ENCODE peak calls at places on chromosomes 2 and 18, in four cellular contexts. S is heart right ventricle, R is cardiac muscle cell, N is HCT116. Z is an unnamed sample.

GRCh38 chr2:10238991-10239485 is 63.7 kb upstream of the HPCAL1 start:
- DNase-seq in N (no peak), R (no peak), S (no peak), Z (no peak)

GRCh38 chr2:239201884-239202283 is 198.9 kb downstream of the HDAC4 start:
- DNase-seq in R (no peak), N (no peak), S (no peak), Z (no peak)

GRCh38 chr18:62485684-62486083 is 37.1 kb upstream of the ZCCHC2 start:
- DNase-seq in N (peak), R (peak), S (no peak), Z (no peak)

GRCh38 chr2:84458436-84459027 is 548 bp downstream of the SUCLG1 start:
- DNase-seq in N (no peak), S (no peak), R (peak), Z (no peak)

GRCh38 chr18:29123706-29124530 is 947.0 kb upstream of the CDH2 start:
- DNase-seq in N (no peak), R (peak), S (no peak), Z (no peak)

GRCh38 chr2:46813046-46813445 is 102.6 kb downstream of the MCFD2 start:
- DNase-seq in N (no peak), S (peak), R (peak), Z (no peak)

GRCh38 chr2:10022041-10022421 is 21.3 kb upstream of the KLF11 start:
- DNase-seq in N (no peak), R (no peak), S (no peak), Z (no peak)

GRCh38 chr2:192072778-192073177 is 122.0 kb downstream of the TMEFF2 start:
- DNase-seq in N (no peak), S (no peak), R (no peak), Z (no peak)

GRCh38 chr2:200159829-200160781 is 146.4 kb upstream of the SPATS2L start:
- DNase-seq in N (no peak), S (no peak), R (peak), Z (no peak)

GRCh38 chr2:170817247-170817998 is 736 bp downstream of the GAD1 start:
- DNase-seq in N (no peak), R (no peak), S (no peak), Z (no peak)

GRCh38 chr2:113185643-113186315 is 12.0 kb downstream of the PSD4 start:
- DNase-seq in N (no peak), R (no peak), S (peak), Z (no peak)

GRCh38 chr2:203804766-203805484 is 62.6 kb upstream of the CTLA4 start:
- DNase-seq in N (no peak), S (no peak), R (peak), Z (no peak)

GRCh38 chr2:206984206-206984605 is 44.9 kb downstream of the CPO start:
- DNase-seq in R (no peak), N (no peak), S (no peak), Z (no peak)

GRCh38 chr2:134284119-134284670 is 30.3 kb downstream of the MGAT5 start:
- DNase-seq in N (no peak), S (no peak), R (no peak), Z (no peak)

GRCh38 chr2:214004463-214004862 is 406.4 kb upstream of the VWC2L start:
- DNase-seq in S (no peak), R (no peak), N (no peak), Z (no peak)

GRCh38 chr18:49846263-49846662 is 32.9 kb upstream of the ACAA2 start:
- DNase-seq in S (no peak), R (peak), N (no peak), Z (no peak)

GRCh38 chr2:22878094-22878493 is 506.9 kb upstream of the KLHL29 start:
- DNase-seq in N (no peak), S (no peak), R (no peak), Z (no peak)

GRCh38 chr18:30328839-30329238 is 713.7 kb downstream of the DSC3 start:
- DNase-seq in R (no peak), N (peak), S (no peak), Z (no peak)

GRCh38 chr2:212549463-212549862 is 10.9 kb upstream of the ERBB4 start:
- DNase-seq in N (no peak), R (no peak), S (no peak), Z (no peak)

GRCh38 chr18:11518788-11519685 is 90.4 kb upstream of the SLC35G4 start:
- DNase-seq in R (peak), S (no peak), N (peak), Z (peak)

GRCh38 chr2:31947871-31948270 is 62.9 kb downstream of the MEMO1 start:
- DNase-seq in N (no peak), R (no peak), S (no peak), Z (no peak)

GRCh38 chr2:5895284-5895683 is 203.1 kb downstream of the SOX11 start:
- DNase-seq in S (no peak), R (no peak), N (no peak), Z (no peak)

GRCh38 chr18:48093104-48093503 is 162.6 kb upstream of the SMAD2 start:
- DNase-seq in N (no peak), R (no peak), S (no peak), Z (no peak)

GRCh38 chr2:196174424-196174823 is 3.0 kb upstream of the STK17B start:
- DNase-seq in N (no peak), R (no peak), S (no peak), Z (no peak)

GRCh38 chr2:160592401-160592800 is 98.8 kb upstream of the RBMS1 start:
- DNase-seq in R (no peak), N (no peak), S (no peak), Z (no peak)

GRCh38 chr2:52386433-52386832 is 1354.5 kb upstream of the NRXN1 start:
- DNase-seq in S (no peak), R (no peak), N (no peak), Z (no peak)

GRCh38 chr2:241984658-241985057 is 115.1 kb downstream of the RTP5 start:
- DNase-seq in N (no peak), S (no peak), R (no peak), Z (no peak)

GRCh38 chr2:64488050-64488974 is 34.4 kb downstream of the LGALSL start:
- DNase-seq in R (peak), S (peak), N (peak), Z (peak)

GRCh38 chr2:9261231-9261883 is 54.7 kb downstream of the ASAP2 start:
- DNase-seq in R (peak), S (no peak), N (no peak), Z (no peak)

DNA sequence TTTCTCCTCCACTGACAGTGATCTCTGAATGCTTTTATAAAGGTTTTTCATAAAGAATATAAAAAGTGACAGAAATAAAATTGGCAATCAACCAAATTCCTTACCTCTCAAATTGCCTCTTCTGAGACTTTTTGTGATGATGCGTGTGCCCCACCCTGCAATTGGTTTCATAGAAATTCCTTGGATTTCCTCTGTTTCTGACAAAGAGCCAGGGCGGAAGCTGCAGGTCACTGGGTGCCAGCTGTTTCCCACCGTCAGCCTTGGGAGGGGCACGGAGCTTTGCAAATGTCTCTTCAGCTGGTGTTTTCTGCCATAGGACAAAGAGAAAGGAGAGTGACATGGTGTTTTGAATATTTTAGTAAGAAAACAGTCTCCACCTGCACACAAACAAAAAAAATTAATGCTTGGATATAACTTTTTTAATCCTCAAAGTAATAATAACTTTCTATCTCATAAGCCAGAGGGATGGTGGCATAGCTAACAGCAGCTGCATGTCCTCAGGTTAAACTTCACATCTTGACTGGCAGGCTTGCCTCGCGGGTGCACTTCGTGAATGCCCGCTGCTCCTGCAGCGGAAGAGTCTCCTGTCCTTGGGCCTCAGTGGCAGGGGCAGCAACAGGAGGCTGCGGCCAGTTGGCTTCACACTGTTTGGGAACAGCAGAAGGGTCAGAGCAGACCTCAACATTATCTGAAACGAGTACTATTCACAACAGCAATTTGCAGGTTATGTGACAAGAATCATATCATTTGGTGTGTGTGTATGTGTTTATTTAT is 24.7 kb downstream of the AGAP1 start:
- DNase-seq in S (no peak), N (no peak), R (peak), Z (no peak)
- TF ChIP-seq CTCF in S (no peak), N (no peak), R (no peak), Z (no peak)

GRCh38 chr2:218368621-218369153 is 12.0 kb downstream of the CATIP start:
- DNase-seq in N (no peak), R (peak), S (peak), Z (no peak)

GRCh38 chr2:218368150-218368528 is 11.5 kb downstream of the CATIP start:
- DNase-seq in N (no peak), S (no peak), R (no peak), Z (no peak)

GRCh38 chr2:218369374-218369773 is 12.7 kb upstream of the SLC11A1 start:
- DNase-seq in R (no peak), S (no peak), N (no peak), Z (no peak)

GRCh38 chr2:218366621-218367414 is 10.2 kb downstream of the CATIP start:
- DNase-seq in S (no peak), N (no peak), R (no peak), Z (no peak)

DNA sequence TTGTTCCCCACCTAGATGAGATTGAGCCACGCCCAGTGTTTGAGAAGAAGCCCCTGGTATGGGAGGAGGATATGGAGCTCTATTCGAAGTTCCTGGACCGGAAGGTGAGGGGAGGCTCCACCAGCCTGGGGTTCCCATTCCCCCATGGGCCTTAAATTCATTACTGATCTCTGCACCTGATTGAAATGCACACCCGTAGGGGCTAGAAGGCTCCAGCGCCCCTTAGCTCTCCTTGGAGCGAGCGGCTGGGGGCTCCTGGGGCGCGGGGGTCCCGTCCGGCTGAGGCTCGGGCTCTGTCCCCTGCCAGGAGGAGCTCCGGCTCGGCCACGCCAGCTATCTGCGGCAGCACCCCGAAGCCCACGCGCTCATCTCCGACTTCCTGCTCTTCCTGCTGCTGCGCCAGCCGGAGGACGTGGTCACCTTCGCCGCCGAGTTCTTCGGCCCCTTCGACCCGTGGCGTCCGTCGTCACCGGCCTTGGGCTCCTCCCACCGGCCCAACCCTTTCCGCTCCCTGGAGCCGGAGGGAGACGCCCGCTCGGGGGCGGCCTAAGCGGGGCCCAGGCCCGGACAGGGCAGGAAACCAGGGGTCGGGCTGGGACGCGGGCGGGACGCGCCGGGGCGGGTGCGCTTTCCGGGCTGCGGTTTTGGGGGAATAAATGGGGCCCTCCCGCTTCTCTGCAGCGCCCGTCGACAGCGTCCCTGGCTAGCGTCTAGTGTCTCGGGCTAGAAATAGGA is 10.9 kb downstream of the CATIP start:
- DNase-seq in S (peak), R (peak), N (peak), Z (no peak)
- TF ChIP-seq CTCF in S (peak), R (no peak), N (no peak), Z (no peak)

DNA sequence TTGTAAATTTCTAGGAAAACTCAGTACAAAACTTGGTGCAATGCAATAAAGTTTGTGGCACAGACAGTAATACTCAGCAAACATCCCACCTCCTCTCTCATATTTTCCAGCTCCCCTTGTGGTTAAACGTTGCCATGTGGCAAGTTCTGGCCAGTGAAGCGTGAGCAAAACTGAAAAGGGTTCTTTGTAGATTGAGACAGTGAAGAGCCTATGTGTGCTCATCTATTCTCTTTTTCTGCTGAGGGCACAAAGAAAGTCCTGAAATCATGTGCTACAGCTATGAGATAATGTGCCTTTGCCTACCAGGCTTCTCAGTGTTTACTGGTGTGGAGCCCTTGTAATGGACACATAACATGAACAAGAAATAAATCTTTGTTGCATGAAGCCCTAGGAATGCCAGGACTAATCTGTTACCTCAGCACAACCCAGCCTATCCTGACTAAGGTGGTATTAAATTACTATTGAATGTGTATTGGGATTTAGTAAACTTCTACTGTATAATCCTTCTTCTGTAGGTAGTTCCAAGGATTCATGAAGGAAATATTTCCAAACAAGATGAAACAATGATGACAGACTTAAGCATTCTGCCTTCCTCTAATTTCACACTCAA is 13.0 kb upstream of the TYMS start:
- DNase-seq in S (no peak), N (no peak), R (no peak), Z (no peak)
- TF ChIP-seq CTCF in S (no peak), N (no peak), R (no peak), Z (no peak)

DNA sequence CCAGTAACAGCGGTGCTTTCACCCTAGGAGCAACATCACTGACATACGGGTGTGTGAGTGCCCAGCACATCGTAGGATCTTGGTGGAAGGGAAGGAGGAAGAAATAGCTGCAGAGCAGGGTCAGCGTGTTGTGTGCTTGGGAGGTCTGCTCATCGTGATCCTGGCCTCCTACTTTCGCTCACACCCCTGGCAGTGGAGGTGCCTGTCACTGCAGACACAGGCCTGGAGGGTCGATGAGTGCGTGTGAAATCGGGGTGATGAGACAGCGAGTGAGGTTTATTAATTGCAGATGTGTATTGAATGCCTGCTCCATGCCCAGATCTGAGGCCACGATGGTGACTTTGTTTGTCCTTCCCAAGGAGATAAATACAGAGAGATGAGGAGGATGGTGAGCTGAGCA is 126.1 kb downstream of the NCK2 start:
- DNase-seq in R (no peak), N (no peak), S (no peak), Z (no peak)
- TF ChIP-seq CTCF in R (no peak), N (no peak), S (no peak), Z (no peak)

GRCh38 chr2:234145511-234145910 is 95.0 kb downstream of the SPP2 start:
- DNase-seq in S (no peak), R (no peak), N (no peak), Z (no peak)

GRCh38 chr2:234147335-234147861 is 96.9 kb downstream of the SPP2 start:
- DNase-seq in R (no peak), N (peak), S (no peak), Z (no peak)

GRCh38 chr2:234142530-234142929 is 92.0 kb downstream of the SPP2 start:
- DNase-seq in S (no peak), N (no peak), R (no peak), Z (no peak)

GRCh38 chr2:234145057-234145456 is 94.6 kb downstream of the SPP2 start:
- DNase-seq in R (no peak), S (no peak), N (no peak), Z (no peak)

GRCh38 chr2:234146087-234146826 is 95.8 kb downstream of the SPP2 start:
- DNase-seq in S (no peak), R (peak), N (no peak), Z (no peak)
- TF ChIP-seq CTCF in S (no peak), R (no peak), N (peak), Z (no peak)